ENCODE peak calls at places on chromosome 15, in eight cellular contexts. K, F, Y, E, T, A, O and S are unnamed samples.

GRCh38 chr15:66848666-66849392 is 146.8 kb downstream of the SMAD6 start:
- DNase-seq in T (no peak), F (no peak), O (no peak), K (no peak), A (no peak), E (no peak), Y (peak; percentile 34), S (no peak)

GRCh38 chr15:62502451-62502850 is 337.4 kb upstream of the C2CD4B start:
- DNase-seq in E (no peak), Y (no peak), T (no peak), A (no peak), K (no peak), O (no peak), F (no peak), S (no peak)

GRCh38 chr15:23565395-23566069 is at the start of gene MKRN3:
- DNase-seq in O (peak; percentile 71), T (peak; percentile 19), K (no peak), E (peak; percentile 6), A (peak; percentile 27), F (peak; percentile 46), Y (no peak), S (peak; percentile 44)

GRCh38 chr15:65008989-65009388 is 19.3 kb upstream of the SPG21 start:
- DNase-seq in O (no peak), A (no peak), T (no peak), Y (no peak), K (no peak), E (no peak), F (no peak), S (no peak)

GRCh38 chr15:69713726-69714559 is 261.3 kb downstream of the RPLP1 start:
- DNase-seq in O (no peak), Y (no peak), K (no peak), F (no peak), E (peak; percentile 34), A (no peak), T (peak; percentile 65), S (no peak)

GRCh38 chr15:37764733-37765191 is 169.7 kb upstream of the TMCO5A start:
- DNase-seq in A (peak; percentile 15), E (no peak), F (no peak), O (peak; percentile 77), K (no peak), T (no peak), Y (no peak), S (peak; percentile 16)

GRCh38 chr15:62455441-62455921 is 290.4 kb upstream of the C2CD4B start:
- DNase-seq in K (peak; percentile 73), Y (no peak), T (no peak), F (no peak), E (no peak), O (no peak), A (no peak), S (peak; percentile 43)

GRCh38 chr15:41238100-41238499 is 7.0 kb downstream of the CHP1 start:
- DNase-seq in E (no peak), F (no peak), Y (no peak), A (no peak), O (no peak), K (no peak), T (no peak), S (no peak)

GRCh38 chr15:29094711-29095110 is 174.9 kb downstream of the NSMCE3 start:
- DNase-seq in O (no peak), F (no peak), A (no peak), Y (no peak), K (no peak), T (no peak), E (no peak), S (no peak)

GRCh38 chr15:47339800-47340575 is 377.3 kb upstream of the SEMA6D start:
- DNase-seq in O (no peak), Y (no peak), K (no peak), A (no peak), F (no peak), T (no peak), E (no peak), S (no peak)

GRCh38 chr15:42319206-42319605 is 40.1 kb upstream of the CAPN3 start:
- DNase-seq in O (no peak), T (no peak), A (no peak), E (no peak), K (no peak), F (no peak), Y (no peak), S (no peak)

GRCh38 chr15:92898988-92899909 is 875 bp upstream of the CHD2 start:
- DNase-seq in Y (no peak), K (no peak), A (no peak), T (no peak), O (no peak), F (no peak), E (no peak), S (no peak)
- H3K27ac ChIP-seq in Y (peak overlapping the region; percentile 89), K (peak overlapping the region; percentile 95), A (no peak overlapping the region), T (no peak overlapping the region), O (peak overlapping the region; percentile 91), F (peak overlapping the region; percentile 99), E (peak overlapping the region; percentile 99), S (no peak overlapping the region)

DNA sequence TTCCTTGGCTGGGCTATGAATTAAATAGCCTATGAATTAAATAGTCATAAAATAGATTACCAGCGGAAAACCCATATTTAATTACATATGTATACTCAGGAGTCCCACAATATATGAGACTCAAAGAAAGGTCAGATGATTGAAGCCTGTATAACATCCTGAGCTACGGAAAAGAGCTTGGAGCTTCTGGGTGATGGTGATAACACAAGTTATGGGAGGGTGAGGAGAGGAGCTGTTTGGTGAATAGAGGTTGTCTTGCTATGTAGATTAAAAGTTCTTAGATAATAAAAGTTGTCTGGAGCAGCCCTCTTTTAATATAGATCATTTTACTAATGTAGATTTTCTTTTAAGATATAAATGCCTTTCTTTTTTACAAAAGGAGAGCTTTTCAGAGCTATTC is 1.8 kb downstream of the PML start:
- DNase-seq in T (no peak), E (no peak), F (no peak), K (no peak), Y (no peak), A (no peak), O (no peak), S (no peak)
- H3K4me3 ChIP-seq in T (peak overlapping the region; percentile 31), E (no peak overlapping the region), F (peak overlapping the region; percentile 78), K (peak overlapping the region; percentile 76), Y (peak overlapping the region; percentile 87), A (peak overlapping the region; percentile 93), O (no peak overlapping the region), S (peak overlapping the region; percentile 96)

GRCh38 chr15:76341366-76342045 is 4.9 kb downstream of the ISL2 start:
- DNase-seq in K (no peak), O (no peak), F (peak; percentile 80), A (no peak), E (no peak), T (no peak), Y (peak; percentile 61), S (no peak)
- H3K27ac ChIP-seq in K (no peak overlapping the region), O (no peak overlapping the region), F (no peak overlapping the region), A (no peak overlapping the region), E (no peak overlapping the region), T (no peak overlapping the region), Y (no peak overlapping the region), S (no peak overlapping the region)

DNA sequence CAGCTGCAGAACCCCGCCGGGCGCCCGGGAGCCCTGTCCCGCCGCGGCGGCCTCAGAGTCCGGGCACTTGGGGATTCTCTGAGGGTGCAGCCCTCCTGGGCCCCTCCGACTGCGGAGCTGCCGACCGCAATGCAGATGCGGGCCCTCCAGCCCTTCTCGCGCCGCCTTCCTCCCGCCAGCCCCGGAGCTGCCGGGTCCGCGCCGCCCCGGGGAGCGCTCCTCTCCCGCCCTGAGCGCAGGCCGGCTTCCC is 320 bp upstream of the ACAN start:
- DNase-seq in A (no peak), E (no peak), F (peak; percentile 33), O (no peak), Y (no peak), K (no peak), T (no peak), S (no peak)
- H3K4me3 ChIP-seq in A (no peak overlapping the region), E (no peak overlapping the region), F (peak overlapping the region; percentile 7), O (peak overlapping the region; percentile 31), Y (no peak overlapping the region), K (peak overlapping the region; percentile 53), T (no peak overlapping the region), S (peak overlapping the region; percentile 18)

DNA sequence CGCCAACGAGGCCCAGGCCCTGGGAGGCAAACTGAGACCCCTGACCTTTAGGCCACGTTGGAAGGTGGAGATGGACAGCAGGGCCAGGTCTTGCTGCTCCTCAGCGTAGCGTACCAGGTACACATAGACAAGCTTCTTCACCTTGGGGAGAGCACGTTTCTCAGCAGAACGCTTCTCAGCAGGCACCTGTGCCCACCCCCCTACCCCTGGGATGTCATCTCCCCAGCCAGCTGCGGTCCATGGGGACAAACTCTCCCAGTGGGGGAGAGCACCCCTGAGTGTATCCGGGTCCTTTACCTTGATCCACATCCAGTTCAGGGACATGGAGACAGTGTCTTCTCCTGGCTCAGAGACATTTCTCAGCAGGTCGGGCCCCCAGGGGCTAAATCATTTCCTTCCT is 21.0 kb downstream of the AP3B2 start:
- DNase-seq in E (no peak), A (no peak), Y (no peak), K (no peak), O (no peak), T (no peak), F (no peak), S (no peak)
- H3K27ac ChIP-seq in E (no peak overlapping the region), A (no peak overlapping the region), Y (no peak overlapping the region), K (no peak overlapping the region), O (no peak overlapping the region), T (no peak overlapping the region), F (no peak overlapping the region), S (no peak overlapping the region)

GRCh38 chr15:58988011-58988785 is 735 bp downstream of the RNF111 start:
- DNase-seq in F (peak; percentile 87), E (peak; percentile 25), O (peak; percentile 80), K (peak; percentile 79), Y (peak; percentile 82), A (no peak), T (peak; percentile 56), S (peak; percentile 91)

GRCh38 chr15:58987501-58988010 is at the start of gene RNF111:
- DNase-seq in E (peak; percentile 77), F (peak; percentile 86), Y (peak; percentile 87), K (peak; percentile 90), T (peak; percentile 85), O (peak; percentile 95), A (peak; percentile 87), S (peak; percentile 87)

GRCh38 chr15:58985443-58985842 is 2.0 kb upstream of the RNF111 start:
- DNase-seq in K (peak; percentile 22), T (no peak), F (no peak), E (no peak), Y (no peak), O (peak; percentile 32), A (no peak), S (peak; percentile 75)

GRCh38 chr15:58981808-58982475 is 5.5 kb upstream of the RNF111 start:
- DNase-seq in E (no peak), T (no peak), K (no peak), O (no peak), Y (no peak), A (no peak), F (no peak), S (no peak)

GRCh38 chr15:58987036-58987435 is 427 bp upstream of the RNF111 start:
- DNase-seq in A (no peak), T (no peak), O (no peak), K (no peak), F (no peak), E (no peak), Y (no peak), S (no peak)
- H3K4me3 ChIP-seq in A (peak overlapping the region; percentile 99), T (peak overlapping the region; percentile 88), O (peak overlapping the region; percentile 94), K (peak overlapping the region; percentile 93), F (peak overlapping the region; percentile 67), E (peak overlapping the region; percentile 87), Y (peak overlapping the region; percentile 85), S (peak overlapping the region; percentile 71)

DNA sequence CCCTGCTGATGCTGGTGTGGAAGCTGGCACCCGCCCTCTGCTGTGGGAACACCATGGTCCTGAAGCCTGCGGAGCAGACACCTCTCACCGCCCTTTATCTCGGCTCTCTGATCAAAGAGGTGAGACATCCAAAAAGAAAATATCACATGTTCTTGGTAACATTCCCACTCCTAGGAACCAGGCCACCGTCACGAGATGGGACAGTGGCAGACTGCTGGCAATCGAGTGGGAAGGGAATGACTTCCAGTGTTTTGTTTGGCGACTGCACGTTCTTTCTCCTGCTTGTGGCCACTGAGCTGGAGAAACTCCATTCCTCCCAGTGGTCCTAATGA is 14.3 kb downstream of the ALDH1A3 start:
- DNase-seq in E (no peak), Y (no peak), F (no peak), O (no peak), K (no peak), A (no peak), T (no peak), S (peak; percentile 79)
- H3K27ac ChIP-seq in E (no peak overlapping the region), Y (no peak overlapping the region), F (no peak overlapping the region), O (no peak overlapping the region), K (no peak overlapping the region), A (no peak overlapping the region), T (no peak overlapping the region), S (peak overlapping the region; percentile 37)